ENCODE peak calls at places on chromosomes 16 and 17, in ten cellular contexts. One of them, this sample, is unnamed. For H3K9me3, the result is how much of the 10 kb centered on the place peaks cover.

GRCh38 chr17:27259356-27259755 is 34.6 kb upstream of the WSB1 start:
- DNase-seq in BE2C: no peak
- DNase-seq in fibroblast of lung: no peak
- DNase-seq in A549: no peak
- DNase-seq in stomach: no peak
- DNase-seq in upper lobe of right lung: no peak
- DNase-seq in CD8-positive, alpha-beta T cell: no peak
- DNase-seq in IMR-90: no peak
- DNase-seq in heart right ventricle: no peak
- DNase-seq in kidney: no peak
- DNase-seq in this sample: no peak

GRCh38 chr17:28675980-28676379 is 14.0 kb downstream of the SUPT6H start:
- DNase-seq in BE2C: no peak
- DNase-seq in fibroblast of lung: no peak
- DNase-seq in A549: peak
- DNase-seq in stomach: no peak
- DNase-seq in upper lobe of right lung: no peak
- DNase-seq in CD8-positive, alpha-beta T cell: no peak
- DNase-seq in IMR-90: no peak
- DNase-seq in heart right ventricle: no peak
- DNase-seq in kidney: no peak
- DNase-seq in this sample: no peak

GRCh38 chr17:35588196-35588920 is 1.2 kb downstream of the AP2B1 start:
- DNase-seq in BE2C: no peak
- DNase-seq in fibroblast of lung: peak
- DNase-seq in A549: peak
- DNase-seq in stomach: no peak
- DNase-seq in upper lobe of right lung: no peak
- DNase-seq in CD8-positive, alpha-beta T cell: no peak
- DNase-seq in IMR-90: peak
- DNase-seq in heart right ventricle: no peak
- DNase-seq in kidney: no peak
- DNase-seq in this sample: peak

GRCh38 chr16:89909777-89910716 is 8.6 kb upstream of the MC1R start:
- DNase-seq in BE2C: peak
- DNase-seq in fibroblast of lung: peak
- DNase-seq in A549: peak
- DNase-seq in stomach: peak
- DNase-seq in upper lobe of right lung: peak
- DNase-seq in CD8-positive, alpha-beta T cell: peak
- DNase-seq in IMR-90: peak
- DNase-seq in heart right ventricle: peak
- DNase-seq in kidney: peak
- DNase-seq in this sample: peak

GRCh38 chr17:44159519-44160210 is 10.8 kb upstream of the ASB16 start:
- DNase-seq in BE2C: peak
- DNase-seq in fibroblast of lung: peak
- DNase-seq in A549: no peak
- DNase-seq in stomach: no peak
- DNase-seq in upper lobe of right lung: no peak
- DNase-seq in CD8-positive, alpha-beta T cell: peak
- DNase-seq in IMR-90: peak
- DNase-seq in heart right ventricle: no peak
- DNase-seq in kidney: no peak
- DNase-seq in this sample: no peak

GRCh38 chr17:75476274-75476673 is 19.8 kb downstream of the TMEM94 start:
- DNase-seq in BE2C: no peak
- DNase-seq in fibroblast of lung: peak
- DNase-seq in A549: no peak
- DNase-seq in stomach: no peak
- DNase-seq in upper lobe of right lung: no peak
- DNase-seq in CD8-positive, alpha-beta T cell: no peak
- DNase-seq in IMR-90: peak
- DNase-seq in heart right ventricle: no peak
- DNase-seq in kidney: peak
- DNase-seq in this sample: no peak

GRCh38 chr16:66649636-66650205 is 45.2 kb downstream of the CMTM3 start:
- DNase-seq in BE2C: no peak
- DNase-seq in fibroblast of lung: no peak
- DNase-seq in A549: no peak
- DNase-seq in stomach: peak
- DNase-seq in upper lobe of right lung: no peak
- DNase-seq in CD8-positive, alpha-beta T cell: no peak
- DNase-seq in IMR-90: no peak
- DNase-seq in heart right ventricle: no peak
- DNase-seq in kidney: no peak
- DNase-seq in this sample: peak

GRCh38 chr17:19578545-19578944 is 44.9 kb downstream of the SLC47A1 start:
- DNase-seq in BE2C: no peak
- DNase-seq in fibroblast of lung: no peak
- DNase-seq in A549: peak
- DNase-seq in stomach: no peak
- DNase-seq in upper lobe of right lung: no peak
- DNase-seq in CD8-positive, alpha-beta T cell: no peak
- DNase-seq in IMR-90: no peak
- DNase-seq in heart right ventricle: no peak
- DNase-seq in kidney: no peak
- DNase-seq in this sample: no peak

GRCh38 chr16:72990571-72990970 is 57.4 kb downstream of the ZFHX3 start:
- DNase-seq in BE2C: no peak
- DNase-seq in fibroblast of lung: no peak
- DNase-seq in A549: no peak
- DNase-seq in stomach: no peak
- DNase-seq in upper lobe of right lung: no peak
- DNase-seq in CD8-positive, alpha-beta T cell: no peak
- DNase-seq in IMR-90: no peak
- DNase-seq in heart right ventricle: no peak
- DNase-seq in kidney: no peak
- DNase-seq in this sample: no peak

GRCh38 chr17:69466905-69467630 is 52.6 kb downstream of the MAP2K6 start:
- DNase-seq in BE2C: no peak
- DNase-seq in fibroblast of lung: peak
- DNase-seq in A549: peak
- DNase-seq in stomach: no peak
- DNase-seq in upper lobe of right lung: no peak
- DNase-seq in CD8-positive, alpha-beta T cell: no peak
- DNase-seq in IMR-90: peak
- DNase-seq in heart right ventricle: no peak
- DNase-seq in kidney: no peak
- DNase-seq in this sample: peak

GRCh38 chr16:47523342-47524006 is 62.3 kb downstream of the PHKB start:
- DNase-seq in BE2C: no peak
- DNase-seq in fibroblast of lung: no peak
- DNase-seq in A549: peak
- DNase-seq in stomach: no peak
- DNase-seq in upper lobe of right lung: no peak
- DNase-seq in CD8-positive, alpha-beta T cell: no peak
- DNase-seq in IMR-90: no peak
- DNase-seq in heart right ventricle: no peak
- DNase-seq in kidney: no peak
- DNase-seq in this sample: peak

GRCh38 chr17:49866882-49867413 is 19.1 kb upstream of the TAC4 start:
- DNase-seq in BE2C: no peak
- DNase-seq in fibroblast of lung: no peak
- DNase-seq in A549: no peak
- DNase-seq in stomach: no peak
- DNase-seq in upper lobe of right lung: no peak
- DNase-seq in CD8-positive, alpha-beta T cell: no peak
- DNase-seq in IMR-90: no peak
- DNase-seq in heart right ventricle: no peak
- DNase-seq in kidney: no peak
- DNase-seq in this sample: no peak

GRCh38 chr16:11349599-11350276 is 4.5 kb downstream of the RMI2 start:
- DNase-seq in BE2C: no peak
- DNase-seq in fibroblast of lung: peak
- DNase-seq in A549: no peak
- DNase-seq in stomach: peak
- DNase-seq in upper lobe of right lung: peak
- DNase-seq in CD8-positive, alpha-beta T cell: no peak
- DNase-seq in IMR-90: peak
- DNase-seq in heart right ventricle: peak
- DNase-seq in kidney: peak
- DNase-seq in this sample: no peak

GRCh38 chr17:20095366-20096080 is 86.4 kb downstream of the SPECC1 start:
- DNase-seq in BE2C: peak
- DNase-seq in fibroblast of lung: peak
- DNase-seq in A549: peak
- DNase-seq in stomach: peak
- DNase-seq in upper lobe of right lung: no peak
- DNase-seq in CD8-positive, alpha-beta T cell: no peak
- DNase-seq in IMR-90: peak
- DNase-seq in heart right ventricle: peak
- DNase-seq in kidney: peak
- DNase-seq in this sample: peak

GRCh38 chr16:25553711-25554436 is 137.9 kb upstream of the HS3ST4 start:
- DNase-seq in BE2C: no peak
- DNase-seq in fibroblast of lung: peak
- DNase-seq in A549: peak
- DNase-seq in stomach: no peak
- DNase-seq in upper lobe of right lung: no peak
- DNase-seq in CD8-positive, alpha-beta T cell: no peak
- DNase-seq in IMR-90: peak
- DNase-seq in heart right ventricle: no peak
- DNase-seq in kidney: no peak
- DNase-seq in this sample: no peak

GRCh38 chr17:73976147-73976546 is 227.3 kb upstream of the RPL38 start:
- DNase-seq in BE2C: peak
- DNase-seq in fibroblast of lung: no peak
- DNase-seq in A549: no peak
- DNase-seq in stomach: no peak
- DNase-seq in upper lobe of right lung: no peak
- DNase-seq in CD8-positive, alpha-beta T cell: no peak
- DNase-seq in IMR-90: no peak
- DNase-seq in heart right ventricle: no peak
- DNase-seq in kidney: no peak
- DNase-seq in this sample: no peak

GRCh38 chr17:59406808-59407381 is 75.4 kb downstream of the YPEL2 start:
- DNase-seq in BE2C: peak
- DNase-seq in fibroblast of lung: peak
- DNase-seq in A549: peak
- DNase-seq in stomach: no peak
- DNase-seq in upper lobe of right lung: no peak
- DNase-seq in CD8-positive, alpha-beta T cell: no peak
- DNase-seq in IMR-90: peak
- DNase-seq in heart right ventricle: no peak
- DNase-seq in kidney: no peak
- DNase-seq in this sample: no peak

GRCh38 chr17:44005865-44006580 is 1.6 kb downstream of the NAGS start:
- DNase-seq in BE2C: peak
- DNase-seq in fibroblast of lung: no peak
- DNase-seq in A549: peak
- DNase-seq in stomach: peak
- DNase-seq in upper lobe of right lung: peak
- DNase-seq in CD8-positive, alpha-beta T cell: peak
- DNase-seq in IMR-90: no peak
- DNase-seq in heart right ventricle: no peak
- DNase-seq in kidney: peak
- DNase-seq in this sample: no peak

GRCh38 chr17:66548158-66548557 is 245.7 kb downstream of the PRKCA start:
- DNase-seq in BE2C: no peak
- DNase-seq in fibroblast of lung: peak
- DNase-seq in A549: no peak
- DNase-seq in stomach: no peak
- DNase-seq in upper lobe of right lung: no peak
- DNase-seq in CD8-positive, alpha-beta T cell: peak
- DNase-seq in IMR-90: no peak
- DNase-seq in heart right ventricle: no peak
- DNase-seq in kidney: no peak
- DNase-seq in this sample: no peak

GRCh38 chr16:31063495-31063842 is 10.6 kb downstream of the ZNF668 start:
- DNase-seq in BE2C: no peak
- DNase-seq in fibroblast of lung: no peak
- DNase-seq in A549: no peak
- DNase-seq in stomach: no peak
- DNase-seq in upper lobe of right lung: no peak
- DNase-seq in CD8-positive, alpha-beta T cell: no peak
- DNase-seq in IMR-90: no peak
- DNase-seq in heart right ventricle: no peak
- DNase-seq in kidney: no peak
- DNase-seq in this sample: no peak

GRCh38 chr16:35180970-35181369 is 1721.6 kb downstream of the TP53TG3F start:
- DNase-seq in BE2C: no peak
- DNase-seq in fibroblast of lung: no peak
- DNase-seq in A549: no peak
- DNase-seq in stomach: no peak
- DNase-seq in upper lobe of right lung: no peak
- DNase-seq in CD8-positive, alpha-beta T cell: no peak
- DNase-seq in IMR-90: no peak
- DNase-seq in heart right ventricle: no peak
- DNase-seq in kidney: no peak
- DNase-seq in this sample: no peak
- H3K9me3 ChIP-seq in BE2C: under half
- H3K9me3 ChIP-seq in fibroblast of lung: under half
- H3K9me3 ChIP-seq in A549: under half
- H3K9me3 ChIP-seq in stomach: under half
- H3K9me3 ChIP-seq in upper lobe of right lung: under half
- H3K9me3 ChIP-seq in CD8-positive, alpha-beta T cell: under half
- H3K9me3 ChIP-seq in IMR-90: under half
- H3K9me3 ChIP-seq in heart right ventricle: under half
- H3K9me3 ChIP-seq in kidney: under half
- H3K9me3 ChIP-seq in this sample: under half

GRCh38 chr16:71449020-71449419 is 7.2 kb upstream of the TLE7 start:
- DNase-seq in BE2C: no peak
- DNase-seq in fibroblast of lung: peak
- DNase-seq in A549: no peak
- DNase-seq in stomach: no peak
- DNase-seq in upper lobe of right lung: no peak
- DNase-seq in CD8-positive, alpha-beta T cell: no peak
- DNase-seq in IMR-90: no peak
- DNase-seq in heart right ventricle: no peak
- DNase-seq in kidney: no peak
- DNase-seq in this sample: no peak
- H3K9me3 ChIP-seq in BE2C: under half
- H3K9me3 ChIP-seq in fibroblast of lung: under half
- H3K9me3 ChIP-seq in A549: half or more
- H3K9me3 ChIP-seq in stomach: half or more
- H3K9me3 ChIP-seq in upper lobe of right lung: half or more
- H3K9me3 ChIP-seq in CD8-positive, alpha-beta T cell: under half
- H3K9me3 ChIP-seq in IMR-90: half or more
- H3K9me3 ChIP-seq in heart right ventricle: half or more
- H3K9me3 ChIP-seq in kidney: under half
- H3K9me3 ChIP-seq in this sample: under half

GRCh38 chr17:22692066-22692800 is 999.9 kb downstream of the KCNJ18 start:
- DNase-seq in BE2C: no peak
- DNase-seq in fibroblast of lung: no peak
- DNase-seq in A549: no peak
- DNase-seq in stomach: no peak
- DNase-seq in upper lobe of right lung: no peak
- DNase-seq in CD8-positive, alpha-beta T cell: no peak
- DNase-seq in IMR-90: no peak
- DNase-seq in heart right ventricle: no peak
- DNase-seq in kidney: no peak
- DNase-seq in this sample: no peak
- H3K9me3 ChIP-seq in BE2C: under half
- H3K9me3 ChIP-seq in fibroblast of lung: under half
- H3K9me3 ChIP-seq in A549: under half
- H3K9me3 ChIP-seq in stomach: under half
- H3K9me3 ChIP-seq in upper lobe of right lung: under half
- H3K9me3 ChIP-seq in CD8-positive, alpha-beta T cell: under half
- H3K9me3 ChIP-seq in IMR-90: under half
- H3K9me3 ChIP-seq in heart right ventricle: under half
- H3K9me3 ChIP-seq in kidney: under half
- H3K9me3 ChIP-seq in this sample: under half

GRCh38 chr17:72797142-72797541 is 295.3 kb downstream of the SLC39A11 start:
- DNase-seq in BE2C: no peak
- DNase-seq in fibroblast of lung: no peak
- DNase-seq in A549: no peak
- DNase-seq in stomach: no peak
- DNase-seq in upper lobe of right lung: no peak
- DNase-seq in CD8-positive, alpha-beta T cell: no peak
- DNase-seq in IMR-90: no peak
- DNase-seq in heart right ventricle: no peak
- DNase-seq in kidney: no peak
- DNase-seq in this sample: no peak
- H3K9me3 ChIP-seq in BE2C: under half
- H3K9me3 ChIP-seq in fibroblast of lung: under half
- H3K9me3 ChIP-seq in A549: under half
- H3K9me3 ChIP-seq in stomach: under half
- H3K9me3 ChIP-seq in upper lobe of right lung: under half
- H3K9me3 ChIP-seq in CD8-positive, alpha-beta T cell: under half
- H3K9me3 ChIP-seq in IMR-90: under half
- H3K9me3 ChIP-seq in heart right ventricle: half or more
- H3K9me3 ChIP-seq in kidney: under half
- H3K9me3 ChIP-seq in this sample: under half